ENCODE peak calls at places on chromosomes 13 and 19, in seven cellular contexts. M, R, K, Z, B, Y and P are unnamed samples.

GRCh38 chr13:42039946-42040729 is 8.3 kb upstream of the DGKH start:
- DNase-seq in M (peak), R (peak), K (peak), Z (peak), B (peak), Y (peak), P (no peak)

GRCh38 chr13:106533101-106533939 is 2.1 kb downstream of the EFNB2 start:
- DNase-seq in M (peak), R (peak), K (peak), Z (peak), B (peak), Y (peak), P (no peak)

GRCh38 chr19:47614559-47614958 is 5.6 kb downstream of the BICRA start:
- DNase-seq in M (no peak), R (no peak), K (no peak), Z (no peak), B (no peak), Y (no peak), P (no peak)

GRCh38 chr19:37059142-37059541 is 19.1 kb upstream of the ZNF420 start:
- DNase-seq in M (no peak), R (no peak), K (no peak), Z (no peak), B (no peak), Y (no peak), P (no peak)

GRCh38 chr13:89239361-89240127 is 1568.4 kb downstream of the SLITRK5 start:
- DNase-seq in M (no peak), R (no peak), K (no peak), Z (no peak), B (no peak), Y (no peak), P (no peak)

GRCh38 chr19:4120531-4120930 is 3.4 kb downstream of the MAP2K2 start:
- DNase-seq in M (peak), R (no peak), K (no peak), Z (no peak), B (no peak), Y (no peak), P (no peak)

GRCh38 chr19:40414536-40415535 is 1.7 kb upstream of the PRX start:
- DNase-seq in M (no peak), R (no peak), K (no peak), Z (no peak), B (no peak), Y (no peak), P (no peak)

GRCh38 chr19:45069056-45069455 is 7.2 kb downstream of the ZNF296 start:
- DNase-seq in M (no peak), R (no peak), K (no peak), Z (peak), B (no peak), Y (no peak), P (no peak)

GRCh38 chr13:105345116-105345515 is 1190.3 kb downstream of the EFNB2 start:
- DNase-seq in M (no peak), R (no peak), K (no peak), Z (no peak), B (no peak), Y (no peak), P (no peak)

GRCh38 chr13:93847162-93847561 is 620.6 kb downstream of the GPC6 start:
- DNase-seq in M (peak), R (no peak), K (peak), Z (no peak), B (no peak), Y (no peak), P (peak)

GRCh38 chr13:86402500-86402899 is 603.3 kb upstream of the SLITRK6 start:
- DNase-seq in M (no peak), R (no peak), K (no peak), Z (no peak), B (no peak), Y (no peak), P (no peak)

GRCh38 chr19:58520257-58520599 is 618 bp upstream of the ZBTB45 start:
- DNase-seq in M (no peak), R (no peak), K (no peak), Z (no peak), B (no peak), Y (no peak), P (no peak)

GRCh38 chr13:92196566-92197256 is 798.3 kb downstream of the GPC5 start:
- DNase-seq in M (no peak), R (no peak), K (no peak), Z (no peak), B (no peak), Y (no peak), P (no peak)

GRCh38 chr19:48558018-48558684 is 6.2 kb downstream of the SULT2B1 start:
- DNase-seq in M (peak), R (no peak), K (no peak), Z (peak), B (no peak), Y (peak), P (no peak)

GRCh38 chr13:102933076-102933922 is 87.5 kb downstream of the ERCC5 start:
- DNase-seq in M (no peak), R (no peak), K (no peak), Z (no peak), B (no peak), Y (no peak), P (no peak)

GRCh38 chr19:42135836-42136235 is 3.6 kb upstream of the POU2F2 start:
- DNase-seq in M (no peak), R (no peak), K (no peak), Z (no peak), B (no peak), Y (no peak), P (no peak)

GRCh38 chr19:52689804-52690394 is 44.9 kb downstream of the ZNF611 start:
- DNase-seq in M (peak), R (peak), K (no peak), Z (peak), B (peak), Y (peak), P (no peak)

GRCh38 chr19:7869910-7870511 is 4.2 kb downstream of the PRR36 start:
- DNase-seq in M (no peak), R (peak), K (no peak), Z (peak), B (peak), Y (peak), P (no peak)

GRCh38 chr19:45558399-45558878 is 26.2 kb downstream of the OPA3 start:
- DNase-seq in M (no peak), R (no peak), K (no peak), Z (peak), B (peak), Y (peak), P (no peak)

GRCh38 chr13:92487238-92487637 is 739.4 kb upstream of the GPC6 start:
- DNase-seq in M (no peak), R (no peak), K (no peak), Z (no peak), B (no peak), Y (no peak), P (no peak)

GRCh38 chr19:40110570-40110969 is 19.8 kb upstream of the ZNF780A start:
- DNase-seq in M (no peak), R (no peak), K (no peak), Z (no peak), B (no peak), Y (no peak), P (no peak)

GRCh38 chr19:47494729-47495128 is 10.7 kb upstream of the KPTN start:
- DNase-seq in M (no peak), R (no peak), K (no peak), Z (peak), B (no peak), Y (no peak), P (no peak)

GRCh38 chr19:51726049-51726448 is 2.3 kb upstream of the HAS1 start:
- DNase-seq in M (peak), R (no peak), K (no peak), Z (peak), B (no peak), Y (no peak), P (peak)

GRCh38 chr19:52258426-52258825 is 11.0 kb upstream of the ZNF766 start:
- DNase-seq in M (no peak), R (no peak), K (no peak), Z (no peak), B (no peak), Y (no peak), P (no peak)

GRCh38 chr13:98528663-98529064 is 48.2 kb downstream of the STK24 start:
- DNase-seq in M (peak), R (no peak), K (no peak), Z (no peak), B (no peak), Y (no peak), P (no peak)

GRCh38 chr19:40995355-40995754 is 4.3 kb downstream of the CYP2B6 start:
- DNase-seq in M (no peak), R (no peak), K (no peak), Z (no peak), B (no peak), Y (no peak), P (no peak)

GRCh38 chr13:64529874-64530485 is 2700.2 kb downstream of the PCDH9 start:
- DNase-seq in M (no peak), R (no peak), K (no peak), Z (no peak), B (peak), Y (no peak), P (no peak)

GRCh38 chr13:21871919-21872318 is 201.0 kb downstream of the FGF9 start:
- DNase-seq in M (no peak), R (no peak), K (no peak), Z (no peak), B (no peak), Y (no peak), P (no peak)

GRCh38 chr19:48500830-48501445 is 10.7 kb downstream of the LMTK3 start:
- DNase-seq in M (no peak), R (no peak), K (no peak), Z (no peak), B (no peak), Y (no peak), P (no peak)

DNA sequence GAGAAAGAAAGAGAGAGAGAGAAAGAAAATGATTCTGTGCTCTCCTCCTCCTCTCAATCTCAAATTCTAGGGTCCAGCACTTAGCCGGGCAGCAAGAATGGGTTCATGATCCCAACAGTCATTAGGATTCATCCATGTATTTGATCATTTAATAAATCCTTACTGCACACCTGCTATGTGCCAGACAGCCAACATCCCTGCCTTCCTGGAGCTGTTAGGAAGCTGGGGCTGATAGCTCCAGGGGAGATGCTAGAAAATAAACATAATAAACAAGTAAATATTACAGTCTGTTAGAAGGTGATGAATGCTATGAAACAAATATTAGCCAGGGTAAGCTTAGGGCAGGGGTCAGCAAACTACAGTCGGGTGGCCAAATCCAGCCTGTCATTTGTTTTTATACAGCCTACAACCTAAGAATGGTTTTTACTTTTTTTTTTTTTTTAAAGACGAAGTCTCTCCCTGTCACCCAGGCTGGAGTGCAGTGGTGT is 9.9 kb upstream of the ACP7 start:
- DNase-seq in M (no peak), R (no peak), K (no peak), Z (no peak), B (no peak), Y (no peak), P (no peak)
- H3K4me3 ChIP-seq in M (no peak), R (no peak), K (no peak), Z (no peak), B (no peak), Y (no peak), P (no peak)

DNA sequence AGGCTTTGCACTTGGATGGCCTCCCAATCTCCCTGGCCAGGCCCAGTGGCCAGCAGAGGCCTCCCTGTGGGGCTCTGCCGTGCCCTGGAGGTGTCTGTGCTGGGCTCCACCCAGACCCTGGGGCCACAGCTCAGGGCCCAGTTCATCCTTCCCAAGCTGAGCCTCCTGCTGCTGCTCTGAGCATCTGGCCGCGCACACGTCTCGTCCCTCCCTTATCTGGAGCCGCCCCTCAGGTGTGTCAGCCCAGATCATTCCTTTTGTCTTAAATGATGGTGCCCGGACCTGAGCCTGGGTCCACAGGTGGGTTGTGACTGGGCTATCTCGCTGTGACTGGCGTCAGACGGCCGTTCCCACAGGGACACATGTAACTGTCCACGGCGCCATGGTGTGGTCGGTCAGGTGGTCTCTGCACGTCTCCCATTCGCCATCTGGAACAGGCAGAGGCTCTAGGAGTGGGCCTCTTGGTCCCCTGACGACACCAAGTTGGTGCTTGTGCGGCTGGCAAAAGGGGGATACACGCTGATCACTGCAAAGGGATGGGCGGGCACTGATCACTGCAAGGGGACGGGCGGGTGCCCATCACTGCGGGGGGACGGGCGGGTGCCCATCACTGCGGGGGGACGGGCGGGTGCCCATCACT is 14.3 kb upstream of the ZNF554 start:
- DNase-seq in M (no peak), R (no peak), K (no peak), Z (no peak), B (no peak), Y (no peak), P (no peak)
- H3K4me3 ChIP-seq in M (no peak), R (no peak), K (no peak), Z (no peak), B (no peak), Y (no peak), P (no peak)

DNA sequence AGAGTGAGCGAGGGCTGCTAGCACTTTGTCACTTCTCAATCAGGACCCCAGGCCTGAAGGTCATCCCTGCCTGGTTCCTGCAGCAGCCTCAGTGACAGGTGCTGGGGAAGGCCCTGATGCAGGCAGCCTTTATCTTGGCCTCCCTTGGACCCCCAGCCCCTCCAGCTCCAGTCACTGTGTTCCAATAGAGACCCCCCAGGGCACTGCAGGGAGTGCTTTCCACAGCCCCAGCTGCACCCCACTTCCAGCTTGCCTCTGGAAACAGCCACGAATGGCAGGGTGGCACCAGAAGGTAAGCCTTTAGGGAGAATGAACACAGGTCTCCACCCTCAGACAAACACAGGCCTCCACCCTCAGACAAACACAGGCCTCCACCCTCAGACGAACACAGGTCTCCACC is 241.6 kb upstream of the SGCG start:
- DNase-seq in M (no peak), R (no peak), K (no peak), Z (no peak), B (no peak), Y (no peak), P (no peak)
- H3K4me3 ChIP-seq in M (no peak), R (no peak), K (no peak), Z (no peak), B (no peak), Y (no peak), P (no peak)

GRCh38 chr13:28819046-28819747 is 942 bp upstream of the MTUS2 start:
- DNase-seq in M (peak), R (peak), K (no peak), Z (no peak), B (peak), Y (no peak), P (no peak)
- H3K4me3 ChIP-seq in M (peak), R (no peak), K (peak), Z (no peak), B (peak), Y (no peak), P (peak)

DNA sequence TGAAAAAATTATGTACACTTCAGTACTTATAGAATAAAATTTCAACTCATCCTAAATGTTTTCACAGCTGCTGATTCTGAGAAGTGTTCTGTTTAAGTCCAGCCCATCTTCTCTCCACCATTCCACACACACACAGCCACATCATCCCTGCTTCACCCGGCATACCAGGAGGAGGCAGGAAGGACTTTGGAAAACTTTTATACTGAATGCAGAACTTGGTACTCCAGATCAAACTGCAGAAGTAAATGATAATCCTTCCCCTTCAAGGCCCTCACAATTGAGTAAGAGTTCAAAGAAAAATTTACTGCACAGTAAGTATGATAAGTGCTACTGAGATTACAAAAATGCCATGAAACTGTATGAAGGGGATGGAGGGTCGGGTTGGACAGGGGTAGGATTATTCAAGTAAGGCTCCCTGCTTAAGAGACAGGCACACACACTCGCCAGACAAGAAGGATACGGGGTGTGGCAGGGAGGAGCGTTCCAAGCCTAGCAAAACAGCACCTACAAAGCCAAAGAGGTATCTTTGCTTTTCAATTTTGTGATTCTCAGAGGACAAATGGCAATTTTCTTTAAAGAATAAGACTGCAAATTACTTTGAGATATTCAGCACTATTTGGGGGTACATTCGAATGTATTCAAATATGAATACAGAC is 2.6 kb downstream of the USP12 start:
- DNase-seq in M (peak), R (no peak), K (no peak), Z (no peak), B (no peak), Y (no peak), P (no peak)
- H3K4me3 ChIP-seq in M (no peak), R (no peak), K (peak), Z (no peak), B (no peak), Y (peak), P (no peak)

GRCh38 chr19:35775046-35775297 is 392 bp upstream of the ARHGAP33 start:
- DNase-seq in M (no peak), R (no peak), K (no peak), Z (no peak), B (no peak), Y (no peak), P (no peak)
- H3K4me3 ChIP-seq in M (peak), R (peak), K (peak), Z (no peak), B (peak), Y (peak), P (peak)

GRCh38 chr19:18941628-18942354 is 774 bp upstream of the HOMER3 start:
- DNase-seq in M (no peak), R (peak), K (no peak), Z (no peak), B (no peak), Y (no peak), P (no peak)
- H3K4me3 ChIP-seq in M (peak), R (no peak), K (peak), Z (no peak), B (no peak), Y (no peak), P (peak)

GRCh38 chr19:29842471-29843179 is 30.8 kb downstream of the CCNE1 start:
- DNase-seq in M (no peak), R (no peak), K (no peak), Z (no peak), B (no peak), Y (peak), P (no peak)
- H3K4me3 ChIP-seq in M (no peak), R (no peak), K (no peak), Z (no peak), B (no peak), Y (peak), P (no peak)